ENCODE peak calls at places on chromosomes 6 and 20, in five cellular contexts. B, S, G, X and O are unnamed samples.

GRCh38 chr6:11815231-11815630 is 36.6 kb upstream of the ADTRP start:
- DNase-seq in B (no peak), S (peak), G (no peak), X (no peak), O (no peak)

GRCh38 chr6:130811932-130812331 is 15.3 kb upstream of the SMLR1 start:
- DNase-seq in B (peak), S (no peak), G (no peak), X (no peak), O (no peak)

GRCh38 chr20:58213112-58213511 is 15.3 kb downstream of the ANKRD60 start:
- DNase-seq in B (no peak), S (peak), G (no peak), X (no peak), O (no peak)

GRCh38 chr6:10389739-10390494 is 25.0 kb downstream of the TFAP2A start:
- DNase-seq in B (no peak), S (no peak), G (no peak), X (no peak), O (no peak)

GRCh38 chr6:43171284-43172126 is 436 bp downstream of the SRF start:
- DNase-seq in B (no peak), S (no peak), G (no peak), X (no peak), O (peak)

GRCh38 chr20:63624486-63624885 is 2.4 kb downstream of the GMEB2 start:
- DNase-seq in B (peak), S (peak), G (no peak), X (no peak), O (no peak)

GRCh38 chr6:30073489-30074240 is 1.9 kb downstream of the RNF39 start:
- DNase-seq in B (no peak), S (no peak), G (no peak), X (no peak), O (no peak)

GRCh38 chr6:37308084-37308817 is 45.5 kb upstream of the RNF8 start:
- DNase-seq in B (no peak), S (no peak), G (no peak), X (no peak), O (peak)

GRCh38 chr20:50144362-50144761 is 9.2 kb downstream of the PEDS1 start:
- DNase-seq in B (peak), S (peak), G (no peak), X (no peak), O (peak)

GRCh38 chr6:56671651-56672461 is 29.2 kb upstream of the DST start:
- DNase-seq in B (no peak), S (no peak), G (no peak), X (no peak), O (peak)

GRCh38 chr6:38079107-38079506 is 259.6 kb downstream of the ZFAND3 start:
- DNase-seq in B (no peak), S (no peak), G (no peak), X (no peak), O (no peak)

GRCh38 chr6:146914563-146915483 is 289.4 kb upstream of the STXBP5 start:
- DNase-seq in B (no peak), S (peak), G (peak), X (no peak), O (peak)

GRCh38 chr6:111361648-111362047 is 121.4 kb downstream of the REV3L start:
- DNase-seq in B (peak), S (peak), G (peak), X (no peak), O (peak)

GRCh38 chr6:31663961-31664789 is 622 bp downstream of the GPANK1 start:
- DNase-seq in B (no peak), S (no peak), G (peak), X (no peak), O (peak)

GRCh38 chr6:156719720-156720563 is 57.2 kb upstream of the ARID1B start:
- DNase-seq in B (peak), S (peak), G (peak), X (peak), O (peak)

GRCh38 chr6:156719395-156719719 is 57.8 kb upstream of the ARID1B start:
- DNase-seq in B (no peak), S (no peak), G (no peak), X (no peak), O (no peak)

GRCh38 chr6:156718647-156719394 is 58.4 kb upstream of the ARID1B start:
- DNase-seq in B (peak), S (peak), G (peak), X (no peak), O (no peak)

GRCh38 chr6:156717542-156717941 is 59.6 kb upstream of the ARID1B start:
- DNase-seq in B (no peak), S (no peak), G (no peak), X (no peak), O (no peak)

DNA sequence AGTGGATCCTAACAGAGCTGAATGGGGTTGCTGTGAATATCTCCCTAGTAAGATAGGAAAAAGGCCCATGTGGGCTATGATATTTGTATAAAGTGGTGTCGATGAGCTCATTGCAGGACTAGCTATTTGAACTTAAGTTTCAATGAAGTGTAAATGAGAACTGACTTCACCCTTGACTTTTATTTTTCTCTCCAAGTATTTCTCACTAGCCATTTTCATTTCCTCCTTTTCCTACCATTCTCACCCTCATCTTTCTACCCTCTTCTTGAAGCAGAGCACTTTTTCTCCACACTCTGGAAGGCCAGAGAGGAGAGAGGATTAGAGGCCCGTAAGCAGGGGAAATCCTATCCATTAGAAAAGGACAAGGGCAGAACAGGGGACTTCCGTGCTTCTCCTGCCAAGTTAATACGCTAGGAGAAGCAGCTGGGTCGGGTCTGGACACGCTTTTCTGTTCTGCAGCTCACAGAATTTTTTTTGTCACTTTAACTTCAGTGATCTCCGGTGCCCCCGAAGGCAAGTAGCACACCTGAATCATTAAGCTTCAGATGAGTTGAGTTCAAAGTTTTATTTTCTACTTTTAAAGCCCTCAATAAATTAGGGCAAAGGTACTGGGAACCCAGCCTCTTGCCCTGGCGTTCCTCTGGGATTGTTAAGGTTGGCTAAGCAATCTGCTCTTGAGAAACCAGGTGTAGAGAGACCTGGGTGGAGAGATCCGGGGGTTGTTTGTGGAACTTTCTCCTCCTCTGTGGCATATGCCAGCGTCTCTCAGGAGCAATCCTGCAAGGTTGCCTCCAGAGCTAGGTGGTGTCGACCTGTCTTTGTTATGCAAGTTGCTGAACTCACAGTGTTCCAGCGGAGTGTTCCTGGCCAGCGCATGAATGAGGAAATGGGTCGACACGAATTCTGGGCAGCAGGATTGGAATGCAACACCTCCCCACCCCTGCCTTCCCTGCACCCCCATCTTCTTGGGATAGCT is 56.2 kb upstream of the ARID1B start:
- DNase-seq in B (peak), S (peak), G (no peak), X (peak), O (peak)
- H3K27ac ChIP-seq in B (no peak), S (peak), G (peak), X (peak), O (no peak)

GRCh38 chr20:45971425-45971674 is 653 bp downstream of the ZNF335 start:
- DNase-seq in B (no peak), S (no peak), G (no peak), X (no peak), O (no peak)
- TF ChIP-seq MYC in B (no peak), S (no peak), G (no peak), X (no peak), O (no peak)

GRCh38 chr6:142323377-142323776 is 21.6 kb downstream of the ADGRG6 start:
- DNase-seq in B (peak), S (peak), G (no peak), X (no peak), O (no peak)

GRCh38 chr6:142324111-142324510 is 22.3 kb downstream of the ADGRG6 start:
- DNase-seq in B (no peak), S (no peak), G (no peak), X (no peak), O (no peak)

GRCh38 chr6:142322504-142323198 is 20.8 kb downstream of the ADGRG6 start:
- DNase-seq in B (no peak), S (no peak), G (no peak), X (no peak), O (no peak)

GRCh38 chr6:142322066-142322465 is 20.3 kb downstream of the ADGRG6 start:
- DNase-seq in B (no peak), S (no peak), G (no peak), X (no peak), O (no peak)

DNA sequence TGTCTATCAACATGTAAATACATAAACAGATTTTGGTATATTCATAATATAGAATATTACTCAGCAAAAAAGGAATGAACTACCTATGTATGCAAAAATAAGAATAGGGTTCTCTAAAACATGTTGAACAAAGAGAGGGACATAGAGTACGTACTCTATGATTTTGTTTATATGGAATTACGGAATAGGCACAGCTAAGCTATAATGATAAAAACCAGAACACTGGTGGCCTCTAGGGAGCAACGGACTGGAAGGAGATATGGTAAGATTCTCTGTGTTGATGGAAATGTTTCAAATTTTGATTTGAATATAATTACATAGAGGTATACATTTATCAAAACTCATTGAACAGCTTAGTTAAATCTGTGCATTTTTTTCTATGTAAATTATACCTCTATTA is 19.6 kb downstream of the ADGRG6 start:
- DNase-seq in B (no peak), S (no peak), G (no peak), X (no peak), O (no peak)
- H3K27ac ChIP-seq in B (no peak), S (peak), G (no peak), X (no peak), O (no peak)

GRCh38 chr6:124679392-124679791 is 282.8 kb upstream of the RNF217 start:
- DNase-seq in B (no peak), S (no peak), G (no peak), X (no peak), O (no peak)
- TF ChIP-seq MYC in B (no peak), S (no peak), G (no peak), X (no peak), O (no peak)